ENCODE peak calls at places on chromosomes 12 and 14, in five cellular contexts. Q is dorsolateral prefrontal cortex, M is SK-N-SH, Z is fibroblast of the aortic adventitia, A is epithelial cell of esophagus. R is an unnamed sample.

GRCh38 chr14:69101331-69101826 is 51.5 kb downstream of the DCAF5 start:
- DNase-seq in Z (peak; percentile 94), Q (no peak), M (peak; percentile 20), A (peak; percentile 90), R (no peak)

GRCh38 chr12:20798561-20798960 is 11.9 kb upstream of the SLCO1B3 start:
- DNase-seq in M (peak; percentile 14), Z (peak; percentile 14), A (peak; percentile 17), Q (no peak), R (no peak)

GRCh38 chr14:50344116-50344775 is 32.1 kb downstream of the DMAC2L start:
- DNase-seq in A (peak; percentile 80), Z (peak; percentile 38), Q (no peak), M (no peak), R (no peak)

GRCh38 chr12:27969901-27970390 is 2.6 kb downstream of the PTHLH start:
- DNase-seq in Z (peak; percentile 58), Q (peak; percentile 49), M (no peak), A (peak; percentile 90), R (no peak)

GRCh38 chr14:96688629-96689028 is 108.6 kb upstream of the VRK1 start:
- DNase-seq in Z (no peak), Q (no peak), M (no peak), A (no peak), R (no peak)

GRCh38 chr12:124919646-124920352 is 5.3 kb upstream of the UBC start:
- DNase-seq in Z (no peak), A (peak; percentile 93), M (no peak), Q (no peak), R (no peak)

GRCh38 chr12:124613151-124613585 is 45.8 kb upstream of the NCOR2 start:
- DNase-seq in Z (peak; percentile 98), M (no peak), A (peak; percentile 64), Q (no peak), R (no peak)

GRCh38 chr12:124130717-124131670 is 158.0 kb downstream of the ZNF664 start:
- DNase-seq in M (no peak), Z (no peak), Q (no peak), A (no peak), R (no peak)

GRCh38 chr14:71713061-71713850 is 219.0 kb upstream of the RGS6 start:
- DNase-seq in A (no peak), Q (no peak), M (no peak), Z (peak; percentile 36), R (no peak)

GRCh38 chr12:47504775-47505446 is 200.9 kb downstream of the RPAP3 start:
- DNase-seq in Z (peak; percentile 87), Q (no peak), A (peak; percentile 61), M (no peak), R (no peak)

GRCh38 chr12:16027012-16027411 is 115.9 kb downstream of the DERA start:
- DNase-seq in Z (peak; percentile 84), Q (no peak), M (no peak), A (no peak), R (no peak)

GRCh38 chr14:94028450-94028826 is 2.3 kb downstream of the OTUB2 start:
- DNase-seq in M (no peak), Q (no peak), Z (no peak), A (peak; percentile 78), R (no peak)

GRCh38 chr14:94407906-94408305 is 19.5 kb upstream of the SERPINA1 start:
- DNase-seq in A (no peak), M (no peak), Z (no peak), Q (no peak), R (no peak)

GRCh38 chr12:121725420-121725819 is 12.9 kb downstream of the TMEM120B start:
- DNase-seq in M (no peak), A (no peak), Q (no peak), Z (no peak), R (no peak)
- TF ChIP-seq CTCF in M (no peak), A (no peak), Q (no peak), Z (no peak), R (no peak)

DNA sequence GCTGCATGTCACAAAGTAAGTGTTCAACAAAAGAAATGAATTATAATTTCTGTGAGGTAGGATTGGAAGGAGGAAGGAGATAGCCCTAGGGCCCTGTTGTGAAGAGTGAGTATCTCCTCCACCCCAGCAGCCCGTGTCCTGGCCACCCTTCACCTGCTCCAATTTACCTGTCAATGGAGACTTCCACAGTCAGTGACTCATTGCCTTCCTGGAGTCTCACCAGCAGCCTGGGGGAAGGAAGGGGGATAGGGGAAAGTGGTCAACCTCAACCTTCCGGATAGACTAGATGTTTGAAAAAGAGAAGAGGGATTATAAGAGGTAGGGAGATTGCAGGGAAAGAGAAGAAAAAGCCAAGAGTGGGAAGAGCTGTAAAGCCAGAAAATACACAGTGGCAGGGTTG is 9.2 kb downstream of the STAT2 start:
- DNase-seq in A (peak; percentile 34), M (no peak), Q (no peak), Z (no peak), R (no peak)
- TF ChIP-seq CTCF in A (no peak), M (no peak), Q (no peak), Z (no peak), R (no peak)

GRCh38 chr12:650983-651382 is 12.3 kb downstream of the NINJ2 start:
- DNase-seq in A (no peak), Q (no peak), M (no peak), Z (no peak), R (no peak)
- TF ChIP-seq CTCF in A (no peak), Q (no peak), M (no peak), Z (peak; percentile 8), R (no peak)

GRCh38 chr12:83172441-83172840 is 485.7 kb downstream of the TMTC2 start:
- DNase-seq in Z (no peak), M (no peak), Q (no peak), A (no peak), R (no peak)
- TF ChIP-seq CTCF in Z (no peak), M (no peak), Q (no peak), A (no peak), R (no peak)

GRCh38 chr12:119694111-119694510 is 26.2 kb downstream of the PRKAB1 start:
- DNase-seq in Z (no peak), Q (no peak), A (no peak), M (no peak), R (no peak)

GRCh38 chr12:119693006-119693405 is 25.1 kb downstream of the PRKAB1 start:
- DNase-seq in M (peak; percentile 58), Q (no peak), A (no peak), Z (peak; percentile 100), R (no peak)

GRCh38 chr12:119693511-119693910 is 25.6 kb downstream of the PRKAB1 start:
- DNase-seq in A (no peak), M (no peak), Q (no peak), Z (no peak), R (no peak)

GRCh38 chr12:119696943-119697342 is 29.0 kb downstream of the PRKAB1 start:
- DNase-seq in Z (no peak), A (no peak), Q (no peak), M (no peak), R (no peak)

GRCh38 chr12:119695034-119695433 is 27.1 kb downstream of the PRKAB1 start:
- DNase-seq in Q (no peak), A (peak; percentile 26), M (peak; percentile 37), Z (no peak), R (no peak)
- TF ChIP-seq CTCF in Q (peak; percentile 31), A (peak; percentile 69), M (peak; percentile 59), Z (peak; percentile 68), R (no peak)

GRCh38 chr12:111602348-111602747 is 3.2 kb upstream of the ATXN2 start:
- DNase-seq in M (no peak), A (no peak), Z (no peak), Q (no peak), R (no peak)

GRCh38 chr12:111606651-111607232 is 7.6 kb upstream of the ATXN2 start:
- DNase-seq in M (no peak), A (no peak), Z (no peak), Q (no peak), R (no peak)

GRCh38 chr12:111605931-111606625 is 7.0 kb upstream of the ATXN2 start:
- DNase-seq in Z (no peak), Q (no peak), A (no peak), M (no peak), R (no peak)

GRCh38 chr12:111607239-111607638 is 8.1 kb upstream of the ATXN2 start:
- DNase-seq in M (no peak), A (no peak), Q (no peak), Z (no peak), R (no peak)
- TF ChIP-seq CTCF in M (peak; percentile 11), A (no peak), Q (no peak), Z (no peak), R (no peak)

DNA sequence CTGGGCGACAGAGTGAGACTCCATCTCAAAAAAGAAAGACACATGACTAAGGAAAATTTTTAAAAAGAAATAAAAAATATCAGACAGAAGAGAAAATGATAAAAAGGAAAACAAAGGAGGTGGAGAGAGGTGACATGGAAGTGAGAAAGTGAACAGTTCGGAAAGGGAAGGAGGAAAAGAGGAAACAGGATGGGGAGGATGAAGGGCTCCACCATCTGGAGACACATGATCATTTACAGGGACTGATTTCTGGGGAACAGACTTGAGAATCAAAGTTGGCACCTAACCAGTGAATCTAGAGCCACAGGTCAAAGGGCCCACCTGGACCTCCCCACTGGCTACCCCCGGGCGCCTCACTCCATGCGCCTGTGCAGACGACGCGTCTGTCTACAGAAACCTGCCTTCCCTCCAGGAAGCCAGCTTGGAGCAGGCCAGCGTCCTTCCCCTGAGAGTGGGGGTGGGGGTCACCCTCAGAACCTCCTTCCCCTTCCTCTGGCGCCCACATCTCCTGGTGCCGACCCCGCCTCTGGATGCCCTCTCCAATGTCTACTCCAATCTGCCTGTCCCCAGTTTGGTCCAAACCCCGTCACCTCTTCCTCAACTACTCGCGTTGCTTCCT is 60.5 kb downstream of the AMN start:
- DNase-seq in Z (no peak), A (no peak), Q (no peak), M (no peak), R (no peak)
- TF ChIP-seq CTCF in Z (no peak), A (peak; percentile 13), Q (peak; percentile 18), M (no peak), R (no peak)

GRCh38 chr12:120317258-120318105 is 10.1 kb downstream of the PLA2G1B start:
- DNase-seq in Q (peak; percentile 100), M (peak; percentile 96), Z (peak; percentile 99), A (peak; percentile 100), R (peak; percentile 100)
- TF ChIP-seq CTCF in Q (peak; percentile 40), M (peak; percentile 69), Z (peak; percentile 86), A (peak; percentile 76), R (no peak)

GRCh38 chr14:22886500-22887259 is 3.7 kb downstream of the REM2 start:
- DNase-seq in Q (no peak), Z (peak; percentile 41), A (peak; percentile 60), M (peak; percentile 93), R (peak; percentile 71)
- TF ChIP-seq CTCF in Q (no peak), Z (peak; percentile 0), A (peak; percentile 30), M (peak; percentile 15), R (no peak)

DNA sequence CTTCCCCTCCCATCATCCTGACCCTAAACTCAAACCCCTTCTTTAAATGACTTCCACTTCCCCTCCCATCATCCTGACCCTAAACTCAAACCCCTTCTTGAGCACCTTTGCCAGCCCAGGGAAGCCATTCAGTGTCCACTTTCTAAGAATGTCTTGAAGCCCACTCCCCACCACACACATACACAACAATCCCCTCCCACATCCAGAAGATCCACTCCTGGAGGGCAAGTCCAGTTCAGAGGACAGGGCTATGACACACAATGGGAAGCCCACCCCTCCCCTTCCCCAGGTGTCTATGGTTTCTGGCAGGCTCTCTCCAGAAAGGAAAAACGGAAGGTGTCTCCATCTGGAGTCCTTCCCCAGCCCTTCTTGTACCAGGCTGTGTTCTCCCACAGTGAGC is 117.1 kb downstream of the KCNA5 start:
- DNase-seq in Q (no peak), M (no peak), A (no peak), Z (no peak), R (no peak)
- TF ChIP-seq CTCF in Q (no peak), M (no peak), A (no peak), Z (no peak), R (no peak)

R was measured in activated B cell treated with CpG ODN at 0.5 μM for 24 hours.